ENCODE peak calls at places on chromosome 21, in five cellular contexts. O is GM12891; V is erythroblast; Z is activated CD4-positive, alpha-beta memory T cell treated with anti-CD3 and anti-CD28 coated beads for 36 hours; S is activated gamma-delta T cell treated with Interleukin-2 at 50 U/mL for 16 hours. M is an unnamed sample.

GRCh38 chr21:28334407-28334806 is 658.3 kb downstream of the LTN1 start:
- DNase-seq in Z (no peak), O (no peak), S (no peak), V (no peak), M (no peak)

GRCh38 chr21:28207776-28208175 is 784.9 kb downstream of the LTN1 start:
- DNase-seq in S (no peak), Z (no peak), O (no peak), V (no peak), M (no peak)

GRCh38 chr21:34603002-34603709 is 11.8 kb downstream of the RCAN1 start:
- DNase-seq in V (peak), Z (peak), O (peak), S (peak), M (no peak)

GRCh38 chr21:38343691-38344090 is 86.9 kb downstream of the KCNJ15 start:
- DNase-seq in Z (no peak), O (no peak), S (no peak), V (no peak), M (no peak)

GRCh38 chr21:15422761-15423160 is 307.0 kb upstream of the USP25 start:
- DNase-seq in O (no peak), V (no peak), S (no peak), Z (peak), M (no peak)

GRCh38 chr21:15804247-15804985 is 74.6 kb downstream of the USP25 start:
- DNase-seq in Z (no peak), O (no peak), S (no peak), V (no peak), M (no peak)

GRCh38 chr21:41378849-41379248 is 17.0 kb downstream of the MX2 start:
- DNase-seq in S (no peak), V (no peak), Z (no peak), O (no peak), M (no peak)

GRCh38 chr21:34800797-34801518 is 132.2 kb downstream of the CLIC6 start:
- DNase-seq in Z (no peak), O (no peak), S (no peak), V (no peak), M (peak)

GRCh38 chr21:38506606-38507331 is 8.5 kb upstream of the ERG start:
- DNase-seq in V (peak), Z (no peak), S (no peak), O (no peak), M (no peak)

GRCh38 chr21:44955803-44956175 is 16.0 kb downstream of the SLX9 start:
- DNase-seq in S (no peak), V (no peak), Z (no peak), O (no peak), M (peak)

GRCh38 chr21:36169465-36170128 is 13.0 kb downstream of the DOP1B start:
- DNase-seq in S (no peak), O (no peak), Z (no peak), V (no peak), M (no peak)

GRCh38 chr21:38645282-38645681 is 147.0 kb upstream of the ERG start:
- DNase-seq in V (no peak), O (no peak), Z (no peak), S (no peak), M (no peak)

GRCh38 chr21:25735895-25736597 is 1.3 kb downstream of the GABPA start:
- DNase-seq in Z (no peak), O (no peak), S (no peak), V (peak), M (no peak)

GRCh38 chr21:17673261-17674020 is 60.7 kb upstream of the BTG3 start:
- DNase-seq in O (no peak), S (no peak), V (no peak), Z (no peak), M (no peak)

GRCh38 chr21:39153373-39153772 is 29.9 kb downstream of the PSMG1 start:
- DNase-seq in S (no peak), V (peak), Z (no peak), O (no peak), M (no peak)

M was measured in natural killer cell treated with Interleukin-12 subunit alpha and Interleukin-12 subunit beta and Interleukin-15 and Interleukin-18, amount 100 ng/mL, for 72 hours.